ENCODE peak calls at places on chromosomes 1 and 21, in five cellular contexts. V, P, H, O and B are unnamed samples.

GRCh38 chr1:179253286-179253972 is 24.0 kb upstream of the ABL2 start:
- DNase-seq in V (peak), P (no peak), H (no peak), O (no peak), B (peak)

GRCh38 chr21:19065164-19065563 is 661.6 kb upstream of the TMPRSS15 start:
- DNase-seq in V (no peak), P (no peak), H (no peak), O (no peak), B (no peak)

GRCh38 chr1:83511327-83511726 is 487.6 kb downstream of the TTLL7 start:
- DNase-seq in V (peak), P (no peak), H (no peak), O (no peak), B (no peak)

GRCh38 chr1:193111641-193112090 is 6.5 kb upstream of the GLRX2 start:
- DNase-seq in V (peak), P (no peak), H (no peak), O (no peak), B (peak)

GRCh38 chr1:6171546-6172124 is 8.5 kb downstream of the CHD5 start:
- DNase-seq in V (no peak), P (no peak), H (no peak), O (no peak), B (no peak)

GRCh38 chr1:64962447-64962846 is 3.9 kb downstream of the JAK1 start:
- DNase-seq in V (no peak), P (no peak), H (peak), O (no peak), B (no peak)

GRCh38 chr1:2932671-2933350 is 88.5 kb upstream of the ACTRT2 start:
- DNase-seq in V (no peak), P (no peak), H (no peak), O (no peak), B (no peak)

GRCh38 chr21:23374155-23374554 is 2233.1 kb downstream of the MRPL39 start:
- DNase-seq in V (no peak), P (no peak), H (no peak), O (no peak), B (no peak)

GRCh38 chr1:206664740-206665139 is 20.0 kb upstream of the MAPKAPK2 start:
- DNase-seq in V (no peak), P (no peak), H (no peak), O (no peak), B (no peak)

GRCh38 chr1:66354311-66354922 is 179.5 kb upstream of the SGIP1 start:
- DNase-seq in V (peak), P (no peak), H (no peak), O (no peak), B (peak)

GRCh38 chr1:52159033-52159789 is 17.3 kb downstream of the ZFYVE9 start:
- DNase-seq in V (peak), P (no peak), H (no peak), O (no peak), B (no peak)

GRCh38 chr1:212782422-212783154 is 9.0 kb downstream of the NSL1 start:
- DNase-seq in V (peak), P (no peak), H (peak), O (no peak), B (peak)

GRCh38 chr1:25615563-25616079 is 970 bp upstream of the MAN1C1 start:
- DNase-seq in V (no peak), P (no peak), H (no peak), O (no peak), B (no peak)

GRCh38 chr1:79617777-79618176 is 611.2 kb upstream of the ADGRL4 start:
- DNase-seq in V (no peak), P (no peak), H (no peak), O (no peak), B (peak)
- TF ChIP-seq CTCF in V (peak), P (peak), H (peak), O (no peak), B (peak)

GRCh38 chr1:39655578-39656268 is 16.2 kb downstream of the NT5C1A start:
- DNase-seq in V (no peak), P (no peak), H (no peak), O (no peak), B (no peak)

GRCh38 chr1:39656416-39656815 is 15.5 kb downstream of the NT5C1A start:
- DNase-seq in V (no peak), P (no peak), H (no peak), O (no peak), B (no peak)

GRCh38 chr1:39657923-39658485 is 13.9 kb downstream of the NT5C1A start:
- DNase-seq in V (peak), P (no peak), H (peak), O (no peak), B (peak)

GRCh38 chr1:39659110-39659509 is 12.8 kb downstream of the NT5C1A start:
- DNase-seq in V (no peak), P (no peak), H (no peak), O (no peak), B (no peak)

GRCh38 chr1:39657402-39657801 is 14.5 kb downstream of the NT5C1A start:
- DNase-seq in V (no peak), P (no peak), H (no peak), O (no peak), B (no peak)
- H3K4me3 ChIP-seq in V (no peak), P (no peak), H (no peak), O (no peak), B (no peak)

DNA sequence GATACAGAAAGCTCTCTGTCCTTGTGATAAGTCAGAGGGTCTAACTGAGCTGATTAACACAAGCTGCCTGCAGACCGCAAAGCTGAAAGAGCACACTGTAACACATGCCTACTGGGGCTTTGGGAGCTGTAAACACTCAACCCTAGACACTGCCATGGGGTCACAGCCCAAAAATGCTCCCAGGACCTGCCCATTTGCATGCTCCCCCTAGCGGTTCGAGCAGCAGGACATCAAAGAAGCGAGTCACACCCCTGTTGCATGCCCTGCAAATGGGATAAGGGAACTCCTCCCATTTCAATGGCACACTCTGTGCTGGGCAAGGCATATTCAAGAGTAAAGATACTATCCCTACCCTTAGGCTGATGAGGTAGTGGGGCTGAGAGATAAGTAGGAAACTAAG is 22.8 kb downstream of the LCE3E start:
- DNase-seq in V (no peak), P (no peak), H (peak), O (no peak), B (no peak)
- TF ChIP-seq CTCF in V (peak), P (no peak), H (peak), O (no peak), B (no peak)

GRCh38 chr1:20931930-20932436 is 144.9 kb upstream of the HP1BP3 start:
- DNase-seq in V (no peak), P (no peak), H (no peak), O (no peak), B (no peak)
- H3K4me3 ChIP-seq in V (no peak), P (no peak), H (no peak), O (no peak), B (no peak)